ENCODE peak calls at places on chromosomes 7 and 10, in eight cellular contexts. One of them, this sample, is unnamed.

GRCh38 chr10:22534849-22535604 is 179.4 kb downstream of the PIP4K2A start:
- DNase-seq in stimulated activated CD8-positive, alpha-beta memory T cell treated with anti-CD3 and anti-CD28 coated beads, Interleukin-7, amount 100 ng/mL, for 1 hour: no peak
- DNase-seq in ACHN: no peak
- DNase-seq in GM20000: no peak
- DNase-seq in SJSA1: peak; percentile 36
- DNase-seq in PC-9: no peak
- DNase-seq in CD4-positive, alpha-beta memory T cell: no peak
- DNase-seq in T-helper 2 cell: no peak
- DNase-seq in this sample: no peak

GRCh38 chr10:59079386-59080226 is 96.8 kb upstream of the PHYHIPL start:
- DNase-seq in stimulated activated CD8-positive, alpha-beta memory T cell treated with anti-CD3 and anti-CD28 coated beads, Interleukin-7, amount 100 ng/mL, for 1 hour: no peak
- DNase-seq in ACHN: peak; percentile 50
- DNase-seq in GM20000: no peak
- DNase-seq in SJSA1: peak; percentile 53
- DNase-seq in PC-9: no peak
- DNase-seq in CD4-positive, alpha-beta memory T cell: no peak
- DNase-seq in T-helper 2 cell: no peak
- DNase-seq in this sample: peak; percentile 92

GRCh38 chr7:95686109-95686508 is 86.2 kb upstream of the DYNC1I1 start:
- DNase-seq in stimulated activated CD8-positive, alpha-beta memory T cell treated with anti-CD3 and anti-CD28 coated beads, Interleukin-7, amount 100 ng/mL, for 1 hour: no peak
- DNase-seq in ACHN: peak; percentile 81
- DNase-seq in GM20000: peak; percentile 13
- DNase-seq in SJSA1: peak; percentile 9
- DNase-seq in PC-9: peak; percentile 41
- DNase-seq in CD4-positive, alpha-beta memory T cell: no peak
- DNase-seq in T-helper 2 cell: no peak
- DNase-seq in this sample: peak; percentile 77

GRCh38 chr10:5775705-5776104 is 37.5 kb downstream of the GDI2 start:
- DNase-seq in stimulated activated CD8-positive, alpha-beta memory T cell treated with anti-CD3 and anti-CD28 coated beads, Interleukin-7, amount 100 ng/mL, for 1 hour: peak; percentile 51
- DNase-seq in ACHN: no peak
- DNase-seq in GM20000: peak; percentile 12
- DNase-seq in SJSA1: no peak
- DNase-seq in PC-9: no peak
- DNase-seq in CD4-positive, alpha-beta memory T cell: peak; percentile 86
- DNase-seq in T-helper 2 cell: peak; percentile 65
- DNase-seq in this sample: no peak

GRCh38 chr10:113493195-113493594 is 59.7 kb upstream of the HABP2 start:
- DNase-seq in stimulated activated CD8-positive, alpha-beta memory T cell treated with anti-CD3 and anti-CD28 coated beads, Interleukin-7, amount 100 ng/mL, for 1 hour: no peak
- DNase-seq in ACHN: no peak
- DNase-seq in GM20000: no peak
- DNase-seq in SJSA1: no peak
- DNase-seq in PC-9: no peak
- DNase-seq in CD4-positive, alpha-beta memory T cell: no peak
- DNase-seq in T-helper 2 cell: no peak
- DNase-seq in this sample: no peak

GRCh38 chr7:1341995-1342645 is 109.4 kb downstream of the UNCX start:
- DNase-seq in stimulated activated CD8-positive, alpha-beta memory T cell treated with anti-CD3 and anti-CD28 coated beads, Interleukin-7, amount 100 ng/mL, for 1 hour: no peak
- DNase-seq in ACHN: no peak
- DNase-seq in GM20000: no peak
- DNase-seq in SJSA1: no peak
- DNase-seq in PC-9: no peak
- DNase-seq in CD4-positive, alpha-beta memory T cell: no peak
- DNase-seq in T-helper 2 cell: no peak
- DNase-seq in this sample: no peak

GRCh38 chr7:135335628-135336139 is 102.0 kb downstream of the STRA8 start:
- DNase-seq in stimulated activated CD8-positive, alpha-beta memory T cell treated with anti-CD3 and anti-CD28 coated beads, Interleukin-7, amount 100 ng/mL, for 1 hour: no peak
- DNase-seq in ACHN: peak; percentile 90
- DNase-seq in GM20000: peak; percentile 55
- DNase-seq in SJSA1: peak; percentile 37
- DNase-seq in PC-9: peak; percentile 87
- DNase-seq in CD4-positive, alpha-beta memory T cell: peak; percentile 19
- DNase-seq in T-helper 2 cell: no peak
- DNase-seq in this sample: peak; percentile 77

GRCh38 chr10:74202356-74202755 is 51.3 kb downstream of the ADK start:
- DNase-seq in stimulated activated CD8-positive, alpha-beta memory T cell treated with anti-CD3 and anti-CD28 coated beads, Interleukin-7, amount 100 ng/mL, for 1 hour: no peak
- DNase-seq in ACHN: no peak
- DNase-seq in GM20000: no peak
- DNase-seq in SJSA1: no peak
- DNase-seq in PC-9: no peak
- DNase-seq in CD4-positive, alpha-beta memory T cell: no peak
- DNase-seq in T-helper 2 cell: no peak
- DNase-seq in this sample: no peak

GRCh38 chr7:139968931-139969330 is 93.8 kb downstream of the PARP12 start:
- DNase-seq in stimulated activated CD8-positive, alpha-beta memory T cell treated with anti-CD3 and anti-CD28 coated beads, Interleukin-7, amount 100 ng/mL, for 1 hour: no peak
- DNase-seq in ACHN: no peak
- DNase-seq in GM20000: no peak
- DNase-seq in SJSA1: no peak
- DNase-seq in PC-9: no peak
- DNase-seq in CD4-positive, alpha-beta memory T cell: no peak
- DNase-seq in T-helper 2 cell: no peak
- DNase-seq in this sample: no peak

GRCh38 chr10:129728246-129728820 is 235.7 kb downstream of the EBF3 start:
- DNase-seq in stimulated activated CD8-positive, alpha-beta memory T cell treated with anti-CD3 and anti-CD28 coated beads, Interleukin-7, amount 100 ng/mL, for 1 hour: no peak
- DNase-seq in ACHN: no peak
- DNase-seq in GM20000: no peak
- DNase-seq in SJSA1: no peak
- DNase-seq in PC-9: no peak
- DNase-seq in CD4-positive, alpha-beta memory T cell: no peak
- DNase-seq in T-helper 2 cell: no peak
- DNase-seq in this sample: no peak

GRCh38 chr10:23459323-23459939 is 20.6 kb downstream of the OTUD1 start:
- DNase-seq in stimulated activated CD8-positive, alpha-beta memory T cell treated with anti-CD3 and anti-CD28 coated beads, Interleukin-7, amount 100 ng/mL, for 1 hour: no peak
- DNase-seq in ACHN: no peak
- DNase-seq in GM20000: no peak
- DNase-seq in SJSA1: no peak
- DNase-seq in PC-9: no peak
- DNase-seq in CD4-positive, alpha-beta memory T cell: no peak
- DNase-seq in T-helper 2 cell: no peak
- DNase-seq in this sample: no peak

GRCh38 chr7:115782716-115783460 is 247.7 kb downstream of the TFEC start:
- DNase-seq in stimulated activated CD8-positive, alpha-beta memory T cell treated with anti-CD3 and anti-CD28 coated beads, Interleukin-7, amount 100 ng/mL, for 1 hour: no peak
- DNase-seq in ACHN: no peak
- DNase-seq in GM20000: no peak
- DNase-seq in SJSA1: no peak
- DNase-seq in PC-9: no peak
- DNase-seq in CD4-positive, alpha-beta memory T cell: no peak
- DNase-seq in T-helper 2 cell: no peak
- DNase-seq in this sample: no peak

GRCh38 chr7:112156412-112156811 is 49.8 kb downstream of the DOCK4 start:
- DNase-seq in stimulated activated CD8-positive, alpha-beta memory T cell treated with anti-CD3 and anti-CD28 coated beads, Interleukin-7, amount 100 ng/mL, for 1 hour: no peak
- DNase-seq in ACHN: no peak
- DNase-seq in GM20000: no peak
- DNase-seq in SJSA1: no peak
- DNase-seq in PC-9: no peak
- DNase-seq in CD4-positive, alpha-beta memory T cell: no peak
- DNase-seq in T-helper 2 cell: no peak
- DNase-seq in this sample: peak; percentile 46

GRCh38 chr10:104816501-104816900 is 175.4 kb downstream of the SORCS3 start:
- DNase-seq in stimulated activated CD8-positive, alpha-beta memory T cell treated with anti-CD3 and anti-CD28 coated beads, Interleukin-7, amount 100 ng/mL, for 1 hour: no peak
- DNase-seq in ACHN: no peak
- DNase-seq in GM20000: no peak
- DNase-seq in SJSA1: no peak
- DNase-seq in PC-9: no peak
- DNase-seq in CD4-positive, alpha-beta memory T cell: no peak
- DNase-seq in T-helper 2 cell: no peak
- DNase-seq in this sample: no peak

GRCh38 chr10:16384064-16384463 is 52.7 kb upstream of the PTER start:
- DNase-seq in stimulated activated CD8-positive, alpha-beta memory T cell treated with anti-CD3 and anti-CD28 coated beads, Interleukin-7, amount 100 ng/mL, for 1 hour: no peak
- DNase-seq in ACHN: no peak
- DNase-seq in GM20000: no peak
- DNase-seq in SJSA1: no peak
- DNase-seq in PC-9: no peak
- DNase-seq in CD4-positive, alpha-beta memory T cell: no peak
- DNase-seq in T-helper 2 cell: no peak
- DNase-seq in this sample: no peak

GRCh38 chr10:12995425-12995861 is 6.1 kb downstream of the CCDC3 start:
- DNase-seq in stimulated activated CD8-positive, alpha-beta memory T cell treated with anti-CD3 and anti-CD28 coated beads, Interleukin-7, amount 100 ng/mL, for 1 hour: no peak
- DNase-seq in ACHN: no peak
- DNase-seq in GM20000: no peak
- DNase-seq in SJSA1: no peak
- DNase-seq in PC-9: no peak
- DNase-seq in CD4-positive, alpha-beta memory T cell: no peak
- DNase-seq in T-helper 2 cell: no peak
- DNase-seq in this sample: no peak

GRCh38 chr7:82548141-82548688 is 104.6 kb upstream of the CACNA2D1 start:
- DNase-seq in stimulated activated CD8-positive, alpha-beta memory T cell treated with anti-CD3 and anti-CD28 coated beads, Interleukin-7, amount 100 ng/mL, for 1 hour: no peak
- DNase-seq in ACHN: no peak
- DNase-seq in GM20000: no peak
- DNase-seq in SJSA1: no peak
- DNase-seq in PC-9: no peak
- DNase-seq in CD4-positive, alpha-beta memory T cell: no peak
- DNase-seq in T-helper 2 cell: no peak
- DNase-seq in this sample: no peak

GRCh38 chr7:44845476-44845875 is 2.4 kb downstream of the H2AZ2 start:
- DNase-seq in stimulated activated CD8-positive, alpha-beta memory T cell treated with anti-CD3 and anti-CD28 coated beads, Interleukin-7, amount 100 ng/mL, for 1 hour: no peak
- DNase-seq in ACHN: no peak
- DNase-seq in GM20000: no peak
- DNase-seq in SJSA1: no peak
- DNase-seq in PC-9: no peak
- DNase-seq in CD4-positive, alpha-beta memory T cell: no peak
- DNase-seq in T-helper 2 cell: no peak
- DNase-seq in this sample: no peak

GRCh38 chr10:132137111-132138072 is 49.4 kb upstream of the DPYSL4 start:
- DNase-seq in stimulated activated CD8-positive, alpha-beta memory T cell treated with anti-CD3 and anti-CD28 coated beads, Interleukin-7, amount 100 ng/mL, for 1 hour: no peak
- DNase-seq in ACHN: no peak
- DNase-seq in GM20000: no peak
- DNase-seq in SJSA1: no peak
- DNase-seq in PC-9: no peak
- DNase-seq in CD4-positive, alpha-beta memory T cell: no peak
- DNase-seq in T-helper 2 cell: no peak
- DNase-seq in this sample: no peak

GRCh38 chr7:27113991-27114866 is 11.7 kb upstream of the HOXA2 start:
- DNase-seq in stimulated activated CD8-positive, alpha-beta memory T cell treated with anti-CD3 and anti-CD28 coated beads, Interleukin-7, amount 100 ng/mL, for 1 hour: no peak
- DNase-seq in ACHN: peak; percentile 89
- DNase-seq in GM20000: no peak
- DNase-seq in SJSA1: no peak
- DNase-seq in PC-9: peak; percentile 73
- DNase-seq in CD4-positive, alpha-beta memory T cell: no peak
- DNase-seq in T-helper 2 cell: no peak
- DNase-seq in this sample: no peak

GRCh38 chr7:129213828-129214227 is 11.0 kb upstream of the AHCYL2 start:
- DNase-seq in stimulated activated CD8-positive, alpha-beta memory T cell treated with anti-CD3 and anti-CD28 coated beads, Interleukin-7, amount 100 ng/mL, for 1 hour: no peak
- DNase-seq in ACHN: peak; percentile 47
- DNase-seq in GM20000: no peak
- DNase-seq in SJSA1: no peak
- DNase-seq in PC-9: peak; percentile 61
- DNase-seq in CD4-positive, alpha-beta memory T cell: no peak
- DNase-seq in T-helper 2 cell: no peak
- DNase-seq in this sample: no peak

GRCh38 chr7:132485600-132486594 is 90.4 kb downstream of the PLXNA4 start:
- DNase-seq in stimulated activated CD8-positive, alpha-beta memory T cell treated with anti-CD3 and anti-CD28 coated beads, Interleukin-7, amount 100 ng/mL, for 1 hour: peak; percentile 16
- DNase-seq in ACHN: no peak
- DNase-seq in GM20000: no peak
- DNase-seq in SJSA1: no peak
- DNase-seq in PC-9: no peak
- DNase-seq in CD4-positive, alpha-beta memory T cell: peak; percentile 80
- DNase-seq in T-helper 2 cell: peak; percentile 85
- DNase-seq in this sample: no peak

GRCh38 chr10:5644930-5645329 is 21.5 kb downstream of the ASB13 start:
- DNase-seq in stimulated activated CD8-positive, alpha-beta memory T cell treated with anti-CD3 and anti-CD28 coated beads, Interleukin-7, amount 100 ng/mL, for 1 hour: no peak
- DNase-seq in ACHN: no peak
- DNase-seq in GM20000: no peak
- DNase-seq in SJSA1: no peak
- DNase-seq in PC-9: no peak
- DNase-seq in CD4-positive, alpha-beta memory T cell: no peak
- DNase-seq in T-helper 2 cell: no peak
- DNase-seq in this sample: no peak